ENCODE peak calls at places on chromosomes 3 and 15, in seven cellular contexts. S is cardiac muscle cell, U is ovary, X is right cardiac atrium, Q is aorta, A is gastrocnemius medialis, C is GM23338. N is an unnamed sample. For H3K27me3, the result is how much of the 10 kb centered on the place peaks cover.

GRCh38 chr15:75168374-75168773 is 33.3 kb upstream of the C15orf39 start:
- DNase-seq in Q (no peak), A (no peak), S (no peak), U (no peak), C (no peak), X (no peak), N (no peak)

GRCh38 chr3:134645515-134645914 is 5.3 kb downstream of the KY start:
- DNase-seq in C (no peak), X (no peak), A (no peak), Q (no peak), S (no peak), U (no peak), N (no peak)

GRCh38 chr3:129608087-129608935 is 1.8 kb upstream of the PLXND1 start:
- DNase-seq in X (peak), C (peak), A (no peak), Q (no peak), S (peak), U (no peak), N (peak)

GRCh38 chr3:66107855-66108254 is 69.1 kb upstream of the MAGI1 start:
- DNase-seq in A (no peak), X (no peak), S (peak), U (no peak), Q (peak), C (no peak), N (peak)

GRCh38 chr3:32340039-32340438 is 51.6 kb upstream of the CMTM7 start:
- DNase-seq in X (no peak), Q (no peak), C (peak), A (no peak), U (no peak), S (peak), N (peak)

GRCh38 chr3:157290761-157291160 is 130.8 kb upstream of the CCNL1 start:
- DNase-seq in S (peak), U (no peak), Q (no peak), A (no peak), C (no peak), X (no peak), N (no peak)

GRCh38 chr3:70740872-70741271 is 428.4 kb upstream of the MDFIC2 start:
- DNase-seq in Q (no peak), S (no peak), C (no peak), A (no peak), U (no peak), X (no peak), N (no peak)

GRCh38 chr3:177883957-177884356 is 652.3 kb upstream of the KCNMB2 start:
- DNase-seq in A (no peak), S (no peak), C (no peak), Q (no peak), X (no peak), U (no peak), N (no peak)

GRCh38 chr3:35523838-35524237 is 115.5 kb upstream of the ARPP21 start:
- DNase-seq in S (peak), A (no peak), U (no peak), Q (no peak), C (no peak), X (no peak), N (no peak)

GRCh38 chr3:12221663-12222062 is 63.0 kb upstream of the TIMP4 start:
- DNase-seq in A (no peak), U (no peak), S (no peak), C (no peak), Q (no peak), X (no peak), N (no peak)

GRCh38 chr3:187550446-187550845 is 119.7 kb downstream of the SST start:
- DNase-seq in A (no peak), S (no peak), Q (no peak), X (no peak), U (no peak), C (no peak), N (no peak)

GRCh38 chr15:22887157-22887951 is 48.9 kb downstream of the NIPA2 start:
- DNase-seq in U (no peak), X (no peak), Q (no peak), S (peak), A (peak), C (no peak), N (no peak)

GRCh38 chr3:126998728-126999127 is 15.8 kb downstream of the PLXNA1 start:
- DNase-seq in Q (no peak), X (no peak), A (no peak), U (no peak), S (no peak), C (no peak), N (no peak)

GRCh38 chr3:61030469-61031035 is 220.7 kb downstream of the FHIT start:
- DNase-seq in X (no peak), C (no peak), A (no peak), U (no peak), S (no peak), Q (no peak), N (no peak)

GRCh38 chr15:57496946-57497944 is 94.5 kb upstream of the MYZAP start:
- DNase-seq in Q (no peak), C (no peak), A (no peak), U (no peak), X (peak), S (no peak), N (no peak)

GRCh38 chr3:32813180-32813579 is 4.6 kb upstream of the TRIM71 start:
- DNase-seq in X (no peak), A (no peak), C (no peak), S (no peak), U (no peak), Q (no peak), N (peak)

GRCh38 chr3:84904819-84905555 is 53.8 kb upstream of the CADM2 start:
- DNase-seq in S (no peak), U (no peak), X (no peak), C (peak), Q (no peak), A (peak), N (peak)

GRCh38 chr3:121155023-121155422 is 247.0 kb downstream of the STXBP5L start:
- DNase-seq in A (no peak), U (no peak), X (no peak), S (peak), C (no peak), Q (no peak), N (no peak)

GRCh38 chr3:104388624-104389023 is 978.1 kb upstream of the ALCAM start:
- DNase-seq in Q (no peak), S (peak), C (no peak), U (no peak), A (no peak), X (no peak), N (no peak)

GRCh38 chr3:152317184-152317583 is 48.5 kb downstream of the MBNL1 start:
- DNase-seq in U (no peak), C (no peak), S (no peak), A (no peak), X (no peak), Q (peak), N (no peak)

GRCh38 chr15:55268054-55268695 is 21.4 kb downstream of the RAB27A start:
- DNase-seq in A (no peak), Q (no peak), S (no peak), X (no peak), C (no peak), U (no peak), N (no peak)
- H3K4me3 ChIP-seq in A (no peak), Q (no peak), S (no peak), X (no peak), C (no peak), U (no peak), N (no peak)

DNA sequence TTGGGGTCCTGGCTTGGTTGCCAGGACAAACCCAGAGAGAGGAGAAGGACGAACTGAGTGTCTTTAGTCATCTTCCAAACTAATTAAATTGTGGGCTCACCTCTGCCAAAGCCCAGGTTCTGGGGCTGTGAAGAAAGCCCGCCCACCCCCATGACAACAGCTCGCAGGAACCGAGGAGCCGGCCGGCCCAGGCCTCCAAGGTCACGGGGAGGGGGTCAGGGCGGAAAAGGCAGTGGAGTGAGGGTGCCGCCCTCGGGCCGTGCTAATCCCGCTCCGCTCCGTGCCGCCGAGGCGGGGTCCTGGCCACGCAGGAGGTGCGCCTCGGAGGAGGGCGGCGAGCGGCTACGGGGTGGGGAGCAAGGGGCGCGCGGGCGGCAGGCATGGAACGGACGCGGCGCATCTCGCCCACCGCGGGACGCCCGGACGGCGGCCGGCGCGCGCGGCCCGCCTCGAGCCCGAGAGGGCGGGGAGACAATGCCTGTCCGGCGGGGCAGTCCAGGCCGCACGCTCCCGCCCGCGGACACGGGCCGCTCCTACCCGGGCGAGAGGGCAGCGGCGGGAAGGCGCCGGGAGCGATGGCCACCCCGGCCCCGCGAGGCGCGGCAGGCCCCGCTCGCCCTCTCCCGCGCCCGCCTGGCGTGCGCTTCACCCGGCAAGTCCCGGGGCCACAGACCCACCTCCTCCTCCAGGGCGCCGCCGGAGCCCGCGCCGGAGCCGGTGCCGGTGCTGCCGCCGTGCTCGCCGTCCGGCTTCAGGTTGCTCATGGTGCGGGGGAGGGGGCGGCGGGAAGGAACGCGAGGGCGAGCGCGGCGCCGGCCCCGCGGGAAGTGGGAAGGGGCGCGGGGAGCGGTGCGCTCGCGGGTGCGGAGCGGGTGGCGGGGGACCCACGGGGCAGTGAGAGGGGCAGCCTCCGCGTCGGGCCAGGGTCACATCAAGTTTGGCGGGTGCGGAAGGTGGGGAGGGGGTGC is 549 bp downstream of the RBPMS2 start:
- DNase-seq in Q (no peak), U (peak), C (peak), X (peak), A (no peak), S (peak), N (peak)
- H3K27me3 ChIP-seq in Q (under half), U (under half), C (under half), X (under half), A (under half), S (under half), N (under half)

GRCh38 chr15:42820811-42821210 is 83.9 kb upstream of the CDAN1 start:
- DNase-seq in A (no peak), U (no peak), C (no peak), X (no peak), Q (no peak), S (no peak), N (no peak)
- H3K4me3 ChIP-seq in A (no peak), U (no peak), C (no peak), X (no peak), Q (no peak), S (no peak), N (no peak)

GRCh38 chr15:28914046-28914445 is 28.3 kb downstream of the APBA2 start:
- DNase-seq in A (no peak), X (no peak), C (no peak), Q (peak), U (no peak), S (no peak), N (no peak)

GRCh38 chr15:28911295-28911979 is 25.7 kb downstream of the APBA2 start:
- DNase-seq in S (no peak), X (no peak), C (no peak), U (no peak), A (no peak), Q (no peak), N (no peak)

GRCh38 chr15:28913171-28913765 is 27.5 kb downstream of the APBA2 start:
- DNase-seq in X (no peak), A (no peak), C (peak), S (peak), U (no peak), Q (peak), N (no peak)

GRCh38 chr15:28914483-28915023 is 28.8 kb downstream of the APBA2 start:
- DNase-seq in Q (no peak), X (no peak), U (no peak), A (no peak), C (no peak), S (no peak), N (no peak)

GRCh38 chr15:28912422-28912821 is 26.6 kb downstream of the APBA2 start:
- DNase-seq in X (no peak), C (no peak), U (no peak), A (no peak), S (peak), Q (peak), N (no peak)
- H3K27me3 ChIP-seq in X (under half), C (under half), U (under half), A (under half), S (under half), Q (under half), N (under half)

GRCh38 chr3:101849714-101850326 is 506 bp downstream of the NFKBIZ start:
- DNase-seq in A (no peak), C (peak), Q (peak), U (peak), X (peak), S (no peak), N (peak)

GRCh38 chr3:101848754-101849713 is at the start of gene NFKBIZ:
- DNase-seq in X (peak), U (peak), C (peak), S (peak), A (peak), Q (peak), N (peak)

GRCh38 chr3:101847328-101847727 is 2.0 kb upstream of the NFKBIZ start:
- DNase-seq in S (no peak), X (no peak), U (no peak), Q (no peak), A (no peak), C (no peak), N (no peak)

GRCh38 chr3:101846709-101847108 is 2.6 kb upstream of the NFKBIZ start:
- DNase-seq in C (no peak), Q (no peak), U (no peak), S (no peak), X (no peak), A (no peak), N (no peak)

GRCh38 chr3:101848326-101848725 is 988 bp upstream of the NFKBIZ start:
- DNase-seq in A (no peak), C (no peak), U (no peak), S (no peak), Q (no peak), X (no peak), N (no peak)
- H3K4me3 ChIP-seq in A (peak), C (peak), U (peak), S (peak), Q (no peak), X (no peak), N (no peak)

GRCh38 chr15:88315221-88315878 is 58.8 kb upstream of the NTRK3 start:
- DNase-seq in S (no peak), X (no peak), Q (no peak), A (no peak), U (no peak), C (no peak), N (no peak)
- H3K27me3 ChIP-seq in S (half or more), X (under half), Q (under half), A (under half), U (under half), C (under half), N (under half)